ENCODE peak calls at places on chromosome 13, in seven cellular contexts. Z is activated CD8-positive, alpha-beta memory T cell treated with anti-CD3 and anti-CD28 coated beads, Interleukin-2, amount 50 U/mL, for 4 hours; W is psoas muscle; X is stimulated activated CD8-positive, alpha-beta memory T cell treated with anti-CD3 and anti-CD28 coated beads, Interleukin-2, amount 100 ng/mL, for 48 hours; N is aorta; H is PC-9; P is OCI-LY7. V is an unnamed sample.

GRCh38 chr13:37954191-37954590 is 84.6 kb upstream of the TRPC4 start:
- DNase-seq in P (no peak), H (peak; percentile 86), W (no peak), Z (no peak), X (no peak), N (no peak), V (no peak)

GRCh38 chr13:51278426-51279130 is 56.4 kb downstream of the FAM124A start:
- DNase-seq in W (no peak), P (no peak), H (no peak), N (no peak), X (no peak), Z (no peak), V (no peak)

GRCh38 chr13:105272660-105273631 is 1262.5 kb downstream of the EFNB2 start:
- DNase-seq in X (no peak), P (no peak), N (no peak), H (no peak), W (no peak), Z (no peak), V (no peak)

GRCh38 chr13:76820759-76821158 is 65.4 kb downstream of the KCTD12 start:
- DNase-seq in X (no peak), P (no peak), Z (no peak), W (peak; percentile 79), N (no peak), H (no peak), V (no peak)

GRCh38 chr13:111123649-111124048 is 8.5 kb downstream of the ARHGEF7 start:
- DNase-seq in Z (no peak), W (no peak), H (no peak), N (no peak), P (no peak), X (no peak), V (no peak)

GRCh38 chr13:98293570-98294142 is 116.6 kb upstream of the RNF113B start:
- DNase-seq in X (no peak), W (no peak), Z (no peak), H (no peak), N (no peak), P (no peak), V (no peak)

GRCh38 chr13:33219926-33220325 is 65.6 kb downstream of the STARD13 start:
- DNase-seq in N (no peak), P (no peak), Z (no peak), H (no peak), X (no peak), W (no peak), V (no peak)

GRCh38 chr13:27533155-27533643 is 82.8 kb upstream of the MTIF3 start:
- DNase-seq in H (peak; percentile 48), N (peak; percentile 96), Z (peak; percentile 43), X (peak; percentile 33), W (peak; percentile 90), P (peak; percentile 14), V (peak; percentile 87)

GRCh38 chr13:113934576-113934975 is 39.3 kb downstream of the C13orf46 start:
- DNase-seq in W (peak; percentile 40), X (no peak), H (no peak), N (peak; percentile 68), Z (peak; percentile 1), P (no peak), V (no peak)

GRCh38 chr13:47327856-47328255 is 431.0 kb upstream of the HTR2A start:
- DNase-seq in H (no peak), W (no peak), X (no peak), P (no peak), Z (no peak), N (no peak), V (no peak)

GRCh38 chr13:73704587-73704986 is 429.6 kb downstream of the KLF12 start:
- DNase-seq in P (no peak), W (no peak), H (no peak), N (no peak), Z (no peak), X (no peak), V (no peak)

GRCh38 chr13:111962431-111962891 is 104.5 kb upstream of the SOX1 start:
- DNase-seq in N (no peak), Z (no peak), H (no peak), P (no peak), W (no peak), X (no peak), V (no peak)

V was measured in lung.